ENCODE peak calls at places on chromosomes 6 and 20, in five cellular contexts. W, S, P, B and Y are unnamed samples.

GRCh38 chr6:37657117-37657886 is 40.4 kb downstream of the MDGA1 start:
- DNase-seq in P (no peak), S (no peak), B (no peak), W (no peak), Y (no peak)

GRCh38 chr6:34157851-34158250 is 12.0 kb upstream of the GRM4 start:
- DNase-seq in B (no peak), W (no peak), P (no peak), S (no peak), Y (no peak)

GRCh38 chr20:48691523-48691922 is 136.3 kb downstream of the PREX1 start:
- DNase-seq in W (no peak), S (no peak), P (no peak), B (no peak), Y (no peak)

GRCh38 chr6:136288566-136289326 is 900 bp downstream of the BCLAF1 start:
- DNase-seq in S (peak; percentile 91), P (peak; percentile 80), B (no peak), W (peak; percentile 25), Y (peak; percentile 93)

GRCh38 chr20:53547664-53548239 is 45.9 kb downstream of the ZNF217 start:
- DNase-seq in B (peak; percentile 45), P (peak; percentile 29), W (peak; percentile 21), S (peak; percentile 64), Y (peak; percentile 22)

GRCh38 chr6:87155920-87156600 is 695 bp downstream of the ZNF292 start:
- DNase-seq in W (no peak), B (no peak), S (peak; percentile 48), P (no peak), Y (no peak)

GRCh38 chr6:42295181-42295580 is 77.5 kb upstream of the MRPS10 start:
- DNase-seq in W (no peak), S (no peak), B (no peak), P (no peak), Y (no peak)

GRCh38 chr20:41386502-41387427 is 20.1 kb upstream of the EMILIN3 start:
- DNase-seq in W (no peak), B (no peak), P (no peak), S (no peak), Y (no peak)

GRCh38 chr20:51258582-51259175 is 235.8 kb upstream of the KCNG1 start:
- DNase-seq in W (no peak), S (no peak), B (no peak), P (no peak), Y (no peak)

GRCh38 chr6:139406577-139407343 is 32.3 kb upstream of the CITED2 start:
- DNase-seq in W (no peak), B (no peak), P (no peak), S (no peak), Y (no peak)

GRCh38 chr6:87419266-87419665 is 11.5 kb downstream of the CFAP206 start:
- DNase-seq in S (no peak), B (no peak), W (no peak), P (no peak), Y (no peak)

GRCh38 chr20:51385941-51386530 is 156.5 kb downstream of the NFATC2 start:
- DNase-seq in W (no peak), B (peak; percentile 39), S (peak; percentile 70), P (no peak), Y (no peak)

GRCh38 chr6:167119680-167120556 is 3.0 kb upstream of the CCR6 start:
- DNase-seq in W (no peak), S (peak; percentile 69), B (no peak), P (no peak), Y (no peak)

GRCh38 chr20:32210206-32210605 is 2.5 kb downstream of the POFUT1 start:
- DNase-seq in B (no peak), W (no peak), S (no peak), P (no peak), Y (no peak)

GRCh38 chr6:105757512-105758200 is 328.5 kb upstream of the PRDM1 start:
- DNase-seq in W (peak; percentile 76), B (no peak), S (peak; percentile 90), P (no peak), Y (no peak)

DNA sequence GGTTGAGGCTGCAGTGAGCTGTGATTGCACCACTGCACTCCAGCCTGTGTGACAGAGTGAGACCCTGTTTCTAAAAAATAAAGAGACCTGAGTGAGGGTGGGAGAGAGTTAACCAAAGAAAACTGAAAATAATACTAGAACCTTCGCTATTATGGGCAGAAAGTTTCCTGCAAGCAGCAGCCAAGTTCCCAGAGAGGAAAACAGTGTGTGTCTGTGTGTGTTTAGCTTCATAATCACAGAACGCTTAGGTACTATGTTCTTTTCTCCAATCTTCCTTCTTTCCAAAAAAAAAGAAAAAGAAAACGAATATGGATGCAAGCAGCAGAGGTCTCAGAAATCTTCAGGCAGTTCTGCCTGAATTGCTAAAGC is 170.0 kb downstream of the LY86 start:
- DNase-seq in P (no peak), W (no peak), S (no peak), B (no peak), Y (no peak)
- TF ChIP-seq CTCF in P (no peak), W (no peak), S (no peak), B (no peak), Y (no peak)

GRCh38 chr6:132392792-132393191 is 8.5 kb downstream of the MOXD1 start:
- DNase-seq in B (no peak), P (no peak), W (no peak), S (peak; percentile 36), Y (peak; percentile 18)
- TF ChIP-seq CTCF in B (peak; percentile 31), P (no peak), W (no peak), S (peak; percentile 13), Y (peak; percentile 73)

DNA sequence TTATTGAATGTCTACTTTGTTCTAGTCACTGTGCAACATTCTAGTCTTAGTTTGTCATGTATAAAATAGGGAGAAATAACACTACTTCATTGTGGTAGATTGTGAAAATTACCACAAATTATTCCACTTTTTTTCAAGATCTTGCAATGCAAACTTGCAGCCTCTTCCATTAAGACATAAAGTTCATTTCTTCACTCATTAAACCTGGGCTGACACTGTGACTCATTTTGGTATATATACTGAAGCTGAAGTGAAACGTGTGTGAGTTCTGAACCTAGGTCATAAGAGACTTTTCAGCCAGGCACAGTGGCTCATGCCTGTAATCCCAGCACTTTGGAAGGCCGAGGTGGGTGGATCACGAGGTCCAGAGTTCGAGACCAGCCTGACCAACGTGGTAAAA is 329.0 kb downstream of the BCKDHB start:
- DNase-seq in B (no peak), W (no peak), S (no peak), P (no peak), Y (no peak)
- TF ChIP-seq CTCF in B (no peak), W (no peak), S (no peak), P (no peak), Y (no peak)

GRCh38 chr6:111407686-111408085 is 75.3 kb downstream of the REV3L start:
- DNase-seq in W (no peak), B (no peak), S (no peak), P (no peak), Y (no peak)

GRCh38 chr6:111399600-111399999 is 83.4 kb downstream of the REV3L start:
- DNase-seq in B (no peak), P (no peak), S (no peak), W (no peak), Y (no peak)

GRCh38 chr6:111406200-111406711 is 76.8 kb downstream of the REV3L start:
- DNase-seq in S (peak; percentile 91), B (no peak), W (peak; percentile 96), P (no peak), Y (no peak)

GRCh38 chr6:111403388-111403787 is 79.6 kb downstream of the REV3L start:
- DNase-seq in S (no peak), W (no peak), B (no peak), P (no peak), Y (no peak)
- TF ChIP-seq CTCF in S (no peak), W (no peak), B (no peak), P (no peak), Y (no peak)

GRCh38 chr6:30685977-30686907 is at the start of gene PPP1R18:
- DNase-seq in W (no peak), P (no peak), S (peak; percentile 85), B (no peak), Y (no peak)

GRCh38 chr6:30685157-30685976 is 1.1 kb downstream of the PPP1R18 start:
- DNase-seq in B (no peak), S (peak; percentile 42), P (no peak), W (no peak), Y (no peak)

GRCh38 chr6:30688569-30688968 is 2.1 kb upstream of the PPP1R18 start:
- DNase-seq in S (peak; percentile 74), W (no peak), B (no peak), P (no peak), Y (no peak)

GRCh38 chr6:30687659-30688431 is 1.4 kb upstream of the PPP1R18 start:
- DNase-seq in W (no peak), P (no peak), S (peak; percentile 35), B (no peak), Y (no peak)

GRCh38 chr6:30686908-30687658 is 638 bp upstream of the PPP1R18 start:
- DNase-seq in P (peak; percentile 69), S (peak; percentile 98), W (peak; percentile 94), B (peak; percentile 68), Y (no peak)
- TF ChIP-seq CTCF in P (no peak), S (no peak), W (no peak), B (no peak), Y (no peak)

GRCh38 chr20:56362833-56363413 is 4.1 kb downstream of the FAM210B start:
- DNase-seq in B (no peak), P (no peak), W (no peak), S (no peak), Y (no peak)
- TF ChIP-seq CTCF in B (no peak), P (no peak), W (no peak), S (no peak), Y (no peak)

GRCh38 chr6:143878272-143878760 is 14.0 kb downstream of the ZC2HC1B start:
- DNase-seq in S (no peak), P (no peak), W (no peak), B (no peak), Y (no peak)

GRCh38 chr6:143872211-143872610 is 7.9 kb downstream of the ZC2HC1B start:
- DNase-seq in B (no peak), W (peak; percentile 11), S (peak; percentile 58), P (no peak), Y (no peak)

DNA sequence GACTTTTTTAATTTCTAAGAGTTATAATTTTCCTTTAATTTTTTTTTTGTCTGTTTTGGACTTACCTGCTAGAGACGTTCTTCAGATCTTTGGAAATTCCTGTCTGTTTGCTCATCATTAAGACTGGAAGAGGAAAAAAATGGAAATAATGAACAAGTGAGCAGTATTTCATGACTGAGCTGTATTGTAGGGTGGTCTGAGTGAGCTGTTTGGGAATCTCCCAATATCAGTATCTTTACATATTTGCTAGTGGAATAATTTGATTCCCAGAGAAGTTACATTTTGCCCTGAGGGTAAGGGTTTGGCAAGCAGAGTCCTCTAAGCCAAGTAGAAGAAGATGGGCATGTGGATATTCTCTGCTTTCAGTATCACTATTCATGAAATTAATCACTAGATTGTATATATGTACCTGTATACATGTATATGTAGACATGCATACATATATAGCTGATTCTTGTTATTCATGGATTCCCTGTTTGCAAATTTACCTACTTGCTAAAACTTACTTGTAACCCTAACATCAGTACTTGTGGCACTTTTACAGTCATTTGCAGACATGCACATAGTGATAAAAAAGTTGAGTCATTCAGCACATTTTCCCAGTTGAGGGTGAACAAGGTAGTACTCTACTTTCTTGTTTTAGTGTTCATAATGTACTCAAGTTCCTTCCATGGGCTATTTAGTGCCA is 13.5 kb downstream of the ZC2HC1B start:
- DNase-seq in P (no peak), S (no peak), W (no peak), B (no peak), Y (no peak)
- TF ChIP-seq CTCF in P (no peak), S (no peak), W (no peak), B (no peak), Y (no peak)